ENCODE peak calls at places on chromosomes 11 and 22, in seven cellular contexts. S is A549, C is H1, R is stomach, T is ovary, W is GM12878, O is transverse colon. A is an unnamed sample. For H3K9me3 and H3K4me1, the result is how much of the 10 kb centered on the place peaks cover.

GRCh38 chr11:86719781-86720463 is 47.5 kb upstream of the ME3 start:
- DNase-seq in S (peak), C (no peak), R (no peak), T (no peak), W (no peak), O (no peak), A (no peak)

GRCh38 chr11:47330002-47330911 is 22.2 kb downstream of the MYBPC3 start:
- DNase-seq in S (no peak), C (no peak), R (peak), T (no peak), W (no peak), O (no peak), A (no peak)

GRCh38 chr11:19053909-19054308 is 6.6 kb downstream of the MRGPRX2 start:
- DNase-seq in S (no peak), C (no peak), R (no peak), T (no peak), W (no peak), O (no peak), A (no peak)

GRCh38 chr11:122375687-122376399 is 259.8 kb upstream of the BLID start:
- DNase-seq in S (no peak), C (no peak), R (no peak), T (no peak), W (peak), O (no peak), A (no peak)

GRCh38 chr11:33742249-33742851 is 6.1 kb upstream of the CD59 start:
- DNase-seq in S (no peak), C (no peak), R (no peak), T (no peak), W (no peak), O (no peak), A (no peak)

GRCh38 chr22:47406180-47406723 is 643.8 kb downstream of the TBC1D22A start:
- DNase-seq in S (no peak), C (no peak), R (no peak), T (no peak), W (no peak), O (no peak), A (no peak)

GRCh38 chr22:42892571-42893316 is 35.7 kb upstream of the ARFGAP3 start:
- DNase-seq in S (no peak), C (no peak), R (peak), T (no peak), W (no peak), O (no peak), A (no peak)

GRCh38 chr22:47805394-47805935 is 1043.0 kb downstream of the TBC1D22A start:
- DNase-seq in S (no peak), C (no peak), R (no peak), T (no peak), W (no peak), O (no peak), A (no peak)

GRCh38 chr11:12207384-12208150 is 97.2 kb downstream of the MICAL2 start:
- DNase-seq in S (no peak), C (no peak), R (no peak), T (no peak), W (no peak), O (peak), A (no peak)

GRCh38 chr22:31083923-31084810 is 3.0 kb downstream of the SMTN start:
- DNase-seq in S (no peak), C (no peak), R (no peak), T (no peak), W (no peak), O (peak), A (no peak)

GRCh38 chr22:31977939-31978338 is 33.6 kb downstream of the YWHAH start:
- DNase-seq in S (no peak), C (no peak), R (no peak), T (no peak), W (no peak), O (no peak), A (no peak)

GRCh38 chr11:34075178-34075820 is 23.8 kb downstream of the CAPRIN1 start:
- DNase-seq in S (no peak), C (no peak), R (no peak), T (no peak), W (no peak), O (no peak), A (no peak)

GRCh38 chr11:73267122-73267846 is 4.9 kb upstream of the P2RY6 start:
- DNase-seq in S (no peak), C (no peak), R (peak), T (no peak), W (no peak), O (no peak), A (no peak)

GRCh38 chr11:58580311-58580710 is 1.4 kb downstream of the ZFP91 start:
- DNase-seq in S (no peak), C (no peak), R (no peak), T (no peak), W (no peak), O (no peak), A (no peak)

GRCh38 chr11:15969281-15969680 is 387.1 kb downstream of the SOX6 start:
- DNase-seq in S (peak), C (no peak), R (peak), T (peak), W (peak), O (peak), A (peak)

GRCh38 chr11:97890466-97890865 is 1130.3 kb upstream of the CNTN5 start:
- DNase-seq in S (no peak), C (no peak), R (no peak), T (no peak), W (no peak), O (no peak), A (no peak)

GRCh38 chr11:76702378-76703128 is 32.0 kb upstream of the LRRC32 start:
- DNase-seq in S (no peak), C (no peak), R (no peak), T (no peak), W (no peak), O (no peak), A (no peak)

GRCh38 chr11:61268588-61269250 is 26.4 kb downstream of the VWCE start:
- DNase-seq in S (no peak), C (no peak), R (no peak), T (no peak), W (no peak), O (no peak), A (no peak)

GRCh38 chr11:73288873-73289707 is 17.0 kb downstream of the P2RY6 start:
- DNase-seq in S (peak), C (no peak), R (peak), T (peak), W (peak), O (peak), A (peak)

GRCh38 chr11:66887531-66887930 is 30.7 kb downstream of the LRFN4 start:
- DNase-seq in S (no peak), C (no peak), R (no peak), T (no peak), W (no peak), O (no peak), A (no peak)

GRCh38 chr11:70733327-70734325 is 335.3 kb downstream of the CTTN start:
- DNase-seq in S (no peak), C (no peak), R (no peak), T (no peak), W (no peak), O (no peak), A (no peak)
- H3K9me3 ChIP-seq in S (under half), C (under half), R (under half), T (under half), W (under half), O (under half), A (under half)

GRCh38 chr11:132008872-132009271 is 638.5 kb downstream of the NTM start:
- DNase-seq in S (no peak), C (no peak), R (no peak), T (no peak), W (no peak), O (no peak), A (no peak)

GRCh38 chr11:132005874-132006273 is 635.5 kb downstream of the NTM start:
- DNase-seq in S (no peak), C (no peak), R (no peak), T (no peak), W (no peak), O (no peak), A (no peak)

GRCh38 chr11:132008226-132008625 is 637.8 kb downstream of the NTM start:
- DNase-seq in S (no peak), C (no peak), R (no peak), T (no peak), W (no peak), O (no peak), A (no peak)

GRCh38 chr11:132007184-132007583 is 636.8 kb downstream of the NTM start:
- DNase-seq in S (no peak), C (no peak), R (no peak), T (no peak), W (no peak), O (no peak), A (no peak)
- TF ChIP-seq EP300 in S (no peak), C (no peak), R (no peak), T (no peak), W (no peak), O (no peak), A (no peak)

DNA sequence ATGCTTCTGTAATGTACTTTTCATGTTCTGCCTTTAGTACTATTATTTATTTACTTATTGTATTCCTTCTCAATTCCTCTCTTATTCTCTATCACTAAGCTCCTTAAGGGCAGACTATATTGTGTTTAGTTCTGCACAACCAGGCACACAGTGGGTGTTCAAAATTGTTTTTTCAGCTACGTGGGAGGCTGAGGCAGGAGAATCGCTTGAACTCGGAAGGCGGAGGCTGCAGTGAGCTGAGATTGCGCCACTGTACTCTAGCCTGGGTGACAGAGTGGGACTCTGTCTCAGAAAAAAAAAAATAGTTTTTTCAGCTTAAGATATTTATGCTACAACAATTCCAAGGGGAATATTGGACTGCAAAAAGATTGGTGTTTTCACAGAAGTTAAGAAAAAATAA is 17.4 kb upstream of the DDX17 start:
- DNase-seq in S (no peak), C (no peak), R (no peak), T (no peak), W (no peak), O (no peak), A (no peak)
- H3K4me1 ChIP-seq in S (under half), C (under half), R (under half), T (under half), W (under half), O (under half), A (under half)

GRCh38 chr11:54985731-54986130 is 276.2 kb upstream of the TRIM48 start:
- DNase-seq in S (no peak), C (no peak), R (no peak), T (no peak), W (no peak), O (no peak), A (no peak)
- H3K9me3 ChIP-seq in S (under half), C (under half), R (under half), T (under half), W (under half), O (under half), A (under half)

GRCh38 chr22:19447388-19448075 is at the start of gene C22orf39:
- DNase-seq in S (peak), C (peak), R (peak), T (peak), W (peak), O (peak), A (peak)
- TF ChIP-seq EP300 in S (no peak), C (no peak), R (no peak), T (no peak), W (no peak), O (no peak), A (no peak)

GRCh38 chr22:37223965-37224551 is 11.8 kb upstream of the SSTR3 start:
- DNase-seq in S (no peak), C (no peak), R (no peak), T (no peak), W (no peak), O (no peak), A (no peak)

GRCh38 chr22:37219534-37219933 is 7.3 kb upstream of the SSTR3 start:
- DNase-seq in S (no peak), C (no peak), R (no peak), T (no peak), W (no peak), O (no peak), A (no peak)

GRCh38 chr22:37222440-37222971 is 10.2 kb upstream of the SSTR3 start:
- DNase-seq in S (no peak), C (no peak), R (no peak), T (no peak), W (no peak), O (peak), A (no peak)

GRCh38 chr22:37220543-37220968 is 8.3 kb upstream of the SSTR3 start:
- DNase-seq in S (no peak), C (no peak), R (no peak), T (no peak), W (no peak), O (no peak), A (no peak)

DNA sequence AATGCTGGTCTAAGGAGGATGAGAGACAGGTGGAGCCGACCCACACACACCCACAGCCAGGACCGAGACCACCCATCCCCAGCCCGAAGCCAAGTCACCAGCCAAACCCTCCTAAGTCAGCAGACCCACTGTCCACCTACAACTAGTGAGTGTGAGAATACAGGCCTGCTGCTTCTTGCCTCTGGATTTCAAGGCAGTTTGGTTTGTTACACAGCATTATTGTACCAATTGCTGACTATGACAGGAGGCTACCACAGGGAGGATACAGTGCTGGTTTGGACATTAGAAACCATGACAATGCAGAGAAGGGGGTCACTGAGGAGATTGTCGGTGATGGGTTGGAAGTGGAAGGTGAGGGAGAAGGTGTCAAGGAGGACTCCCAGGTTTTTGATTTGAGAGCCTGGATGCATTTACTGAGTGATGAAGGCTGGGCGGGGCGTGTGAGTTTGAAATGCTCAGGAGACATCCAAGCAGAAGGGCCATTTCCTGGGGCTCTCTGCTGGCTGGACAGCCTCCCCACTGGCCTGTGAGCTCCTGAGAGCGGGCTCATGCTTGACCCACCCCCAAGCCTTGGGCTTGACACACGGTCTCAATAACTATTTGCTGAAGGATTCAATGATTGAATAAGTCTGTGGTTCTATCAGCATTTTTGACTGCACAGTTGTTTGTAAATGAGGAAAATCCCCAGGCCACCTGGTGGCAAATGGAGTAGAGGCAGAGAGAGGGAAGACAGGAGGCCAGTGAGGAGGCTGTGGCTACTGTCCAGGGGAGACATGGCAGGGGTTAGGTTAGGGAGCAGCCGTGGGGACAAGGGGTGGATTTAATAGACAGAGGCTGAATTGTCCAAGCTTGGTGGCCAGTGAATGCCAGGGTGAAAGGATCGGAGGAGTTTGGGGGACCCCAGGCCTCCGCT is 9.4 kb upstream of the SSTR3 start:
- DNase-seq in S (no peak), C (no peak), R (no peak), T (no peak), W (no peak), O (no peak), A (no peak)
- H3K4me1 ChIP-seq in S (under half), C (under half), R (under half), T (under half), W (half or more), O (under half), A (under half)